ENCODE peak calls at places on chromosomes 4 and X, in four cellular contexts. R, A, J and M are unnamed samples.

GRCh38 chrX:103330601-103331397 is 760 bp downstream of the TCEAL7 start:
- DNase-seq in A (peak), J (no peak), R (peak), M (peak)

GRCh38 chrX:151697537-151697936 is 2.3 kb downstream of the PRRG3 start:
- DNase-seq in J (no peak), R (no peak), A (no peak), M (no peak)

GRCh38 chr4:167023359-167023925 is 210.9 kb downstream of the SPOCK3 start:
- DNase-seq in J (no peak), A (no peak), R (no peak), M (no peak)

GRCh38 chr4:26228883-26229282 is 91.9 kb upstream of the RBPJ start:
- DNase-seq in R (no peak), J (no peak), A (no peak), M (no peak)

GRCh38 chr4:89535251-89535650 is 227.7 kb upstream of the GPRIN3 start:
- DNase-seq in A (no peak), J (no peak), R (peak), M (no peak)

GRCh38 chr4:110088670-110089069 is 109.7 kb downstream of the ELOVL6 start:
- DNase-seq in R (peak), J (no peak), A (peak), M (no peak)

GRCh38 chr4:111839186-111839585 is 306.1 kb upstream of the FAM241A start:
- DNase-seq in J (no peak), R (no peak), A (peak), M (no peak)

GRCh38 chr4:187606581-187606980 is 389.0 kb upstream of the ZFP42 start:
- DNase-seq in A (peak), R (peak), J (peak), M (peak)

GRCh38 chr4:101349346-101350064 is 2.2 kb upstream of the PPP3CA start:
- DNase-seq in J (no peak), R (no peak), A (no peak), M (no peak)

DNA sequence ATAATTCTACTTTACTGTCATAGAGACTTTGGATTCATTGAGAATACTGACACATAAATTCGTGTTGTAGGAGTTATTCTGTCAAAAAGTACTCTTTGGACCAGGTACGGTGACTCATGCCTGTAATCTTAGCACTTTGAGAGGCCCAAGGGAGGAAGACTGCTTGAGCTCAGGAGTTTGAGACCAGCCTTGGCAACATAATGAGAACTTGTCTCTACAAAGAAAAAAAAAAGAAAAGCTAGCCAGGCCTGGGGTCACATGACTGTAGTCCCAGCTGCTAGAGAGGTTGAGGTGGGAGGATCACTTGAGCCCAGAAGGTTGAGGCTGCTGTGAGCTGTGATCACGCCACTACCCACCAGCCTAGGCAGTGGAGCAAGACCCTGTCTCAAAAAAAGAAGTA is 54.9 kb downstream of the WDR19 start:
- DNase-seq in A (peak), J (no peak), R (no peak), M (no peak)
- H4K8ac ChIP-seq in A (no peak), J (no peak), R (no peak), M (no peak)

DNA sequence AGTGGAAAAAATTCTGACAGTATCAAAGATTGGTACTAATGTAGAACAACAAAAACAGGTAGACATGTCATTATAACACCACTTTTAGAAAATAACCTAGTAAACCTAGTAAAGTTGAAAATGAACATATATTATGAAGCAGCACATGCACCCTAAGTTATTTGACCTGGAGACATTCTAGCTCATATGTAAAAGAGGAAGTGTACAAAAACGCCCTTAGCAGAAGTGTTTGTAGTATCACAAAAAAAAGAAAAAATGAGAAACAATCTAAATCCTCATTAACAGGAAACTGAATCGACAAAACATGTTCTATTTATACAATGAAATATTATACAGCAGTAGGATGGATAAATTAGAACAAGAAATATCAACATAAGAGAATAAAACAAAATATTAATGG is 318.9 kb upstream of the PPP1R2C start:
- DNase-seq in A (no peak), R (no peak), J (no peak), M (no peak)
- H3K56ac ChIP-seq in A (no peak), R (no peak), J (no peak), M (no peak)

GRCh38 chrX:9785252-9785943 is 831 bp upstream of the SHROOM2 start:
- DNase-seq in J (no peak), A (no peak), R (no peak), M (no peak)

GRCh38 chrX:9786839-9787635 is 808 bp downstream of the SHROOM2 start:
- DNase-seq in A (no peak), R (no peak), J (no peak), M (no peak)

GRCh38 chrX:9788908-9789307 is 2.7 kb downstream of the SHROOM2 start:
- DNase-seq in A (no peak), R (peak), J (no peak), M (no peak)

GRCh38 chrX:9789555-9789954 is 3.3 kb downstream of the SHROOM2 start:
- DNase-seq in R (no peak), J (no peak), A (peak), M (no peak)

GRCh38 chrX:9785944-9786741 is at the start of gene SHROOM2:
- DNase-seq in J (peak), R (no peak), A (no peak), M (no peak)
- H4K8ac ChIP-seq in J (no peak), R (no peak), A (peak), M (no peak)

DNA sequence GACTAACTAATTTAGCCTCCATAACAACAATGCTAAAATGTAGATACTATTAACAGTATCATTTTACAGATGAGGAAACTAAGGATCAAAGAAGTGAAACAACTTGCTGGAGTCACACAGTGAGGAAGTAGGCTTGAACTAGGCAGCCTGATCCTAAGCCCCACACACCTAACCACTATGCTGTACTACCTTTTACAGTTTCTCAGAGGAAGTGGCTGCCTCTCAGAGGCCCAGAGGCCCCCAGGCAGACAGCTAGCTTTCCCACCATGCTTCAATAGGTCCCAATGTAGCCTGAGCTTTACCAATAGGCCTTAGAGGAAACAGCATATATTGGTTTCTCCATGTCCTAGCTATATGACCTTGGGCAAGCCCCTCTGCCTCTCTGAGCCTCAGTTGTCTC is 69.4 kb upstream of the PJA1 start:
- DNase-seq in R (no peak), A (no peak), J (no peak), M (no peak)
- H3K56ac ChIP-seq in R (no peak), A (no peak), J (no peak), M (no peak)

GRCh38 chr4:784401-785331 is 41.3 kb downstream of the CPLX1 start:
- DNase-seq in A (no peak), J (no peak), R (no peak), M (no peak)

GRCh38 chr4:780730-781492 is 45.0 kb downstream of the CPLX1 start:
- DNase-seq in R (peak), A (no peak), J (no peak), M (no peak)

GRCh38 chr4:779555-779954 is 46.4 kb downstream of the CPLX1 start:
- DNase-seq in J (no peak), A (no peak), R (no peak), M (no peak)

GRCh38 chr4:783133-783541 is 42.8 kb downstream of the CPLX1 start:
- DNase-seq in A (no peak), J (no peak), R (no peak), M (no peak)

DNA sequence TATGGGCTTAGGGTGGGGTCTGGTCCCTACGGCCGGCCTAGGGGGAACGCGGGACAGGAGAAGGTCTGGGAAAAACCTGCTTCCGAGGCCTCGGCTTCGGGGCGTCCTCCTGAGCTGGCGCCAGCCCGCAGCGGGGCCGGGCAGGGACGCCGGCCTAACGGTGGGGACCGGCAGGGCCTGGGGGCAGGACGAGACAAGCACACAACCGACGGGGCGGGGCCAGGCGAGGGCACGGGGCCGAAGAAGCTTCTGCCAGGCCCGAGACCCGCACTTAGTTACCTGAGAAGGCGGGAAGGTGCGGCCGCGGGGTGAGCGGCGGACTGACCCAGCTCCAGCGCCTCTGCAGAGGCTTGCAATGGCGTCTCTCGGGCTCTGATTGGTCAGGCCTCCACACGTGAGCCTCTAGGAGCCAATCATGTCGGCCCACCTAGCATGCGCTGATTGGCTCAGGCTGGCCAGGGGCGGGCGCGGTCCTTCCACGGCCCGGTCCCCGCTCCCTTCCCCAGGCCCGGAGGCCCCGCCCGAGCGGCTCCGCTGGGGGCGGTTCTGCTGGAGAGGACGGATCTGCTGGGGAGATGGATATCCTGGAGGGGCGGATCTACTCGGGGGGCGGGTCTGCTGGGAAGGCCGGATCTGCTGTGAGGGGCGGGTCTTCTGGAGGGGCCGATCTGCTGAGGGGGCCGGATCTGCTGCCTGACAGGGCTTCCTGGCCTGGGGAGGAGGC is 44.3 kb downstream of the CPLX1 start:
- DNase-seq in J (peak), R (peak), A (peak), M (peak)
- H4K8ac ChIP-seq in J (peak), R (peak), A (no peak), M (no peak)

GRCh38 chr4:74030285-74030684 is 8.2 kb downstream of the CXCL3 start:
- DNase-seq in R (no peak), J (no peak), A (no peak), M (no peak)
- H3K56ac ChIP-seq in R (no peak), J (no peak), A (no peak), M (no peak)

DNA sequence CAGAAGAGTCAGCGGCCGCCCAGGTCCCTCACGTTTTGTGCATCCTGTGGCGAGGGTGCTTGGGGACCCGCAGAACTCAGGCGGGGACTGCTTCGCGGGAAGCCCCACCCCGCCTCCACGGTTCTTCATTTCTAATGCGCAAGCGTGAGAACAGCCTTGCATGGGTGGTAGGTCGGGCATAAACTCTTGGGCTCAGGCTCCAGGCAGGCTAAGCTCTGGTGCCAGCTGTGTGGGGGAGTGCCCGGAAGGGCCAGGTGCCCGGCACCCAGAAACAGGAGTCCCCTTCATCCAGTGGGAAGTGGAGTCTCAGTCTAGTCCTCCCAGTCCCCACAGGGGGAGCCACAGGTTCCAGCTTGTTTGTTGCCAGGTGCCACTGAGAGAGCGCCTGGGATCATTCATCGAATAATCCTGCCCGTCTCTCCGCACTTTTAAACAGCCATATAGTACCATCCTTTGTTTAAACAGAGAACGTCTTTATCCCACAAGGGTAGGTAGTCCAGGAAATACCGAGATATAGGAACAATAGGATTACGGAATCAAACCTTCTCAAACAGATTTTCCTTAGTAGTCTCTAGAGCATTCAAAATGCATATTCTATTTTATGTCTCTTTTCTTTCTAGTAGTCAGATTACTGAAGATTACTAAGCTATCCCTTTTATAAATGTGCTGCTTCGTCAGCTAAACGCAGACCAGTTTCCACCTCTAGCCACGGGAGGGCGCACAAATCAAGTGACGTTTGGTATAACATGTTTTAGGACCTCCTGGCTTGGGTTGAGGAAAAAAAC is 12.7 kb upstream of the RBBP7 start:
- DNase-seq in J (peak), R (peak), A (peak), M (peak)
- H4K8ac ChIP-seq in J (no peak), R (no peak), A (no peak), M (no peak)

GRCh38 chr4:63841266-63841665 is 568.0 kb downstream of the TECRL start:
- DNase-seq in A (no peak), R (no peak), J (no peak), M (no peak)
- H3K56ac ChIP-seq in A (no peak), R (no peak), J (no peak), M (no peak)

GRCh38 chr4:99947190-99947578 is 766 bp upstream of the DNAJB14 start:
- DNase-seq in A (no peak), R (no peak), J (no peak), M (no peak)

GRCh38 chr4:99943904-99944437 is 2.4 kb downstream of the DNAJB14 start:
- DNase-seq in R (no peak), J (no peak), A (no peak), M (no peak)

GRCh38 chr4:99947608-99948007 is 1.2 kb upstream of the DNAJB14 start:
- DNase-seq in R (no peak), A (peak), J (no peak), M (no peak)

GRCh38 chr4:99945718-99946345 is 586 bp downstream of the DNAJB14 start:
- DNase-seq in R (peak), J (no peak), A (peak), M (no peak)

DNA sequence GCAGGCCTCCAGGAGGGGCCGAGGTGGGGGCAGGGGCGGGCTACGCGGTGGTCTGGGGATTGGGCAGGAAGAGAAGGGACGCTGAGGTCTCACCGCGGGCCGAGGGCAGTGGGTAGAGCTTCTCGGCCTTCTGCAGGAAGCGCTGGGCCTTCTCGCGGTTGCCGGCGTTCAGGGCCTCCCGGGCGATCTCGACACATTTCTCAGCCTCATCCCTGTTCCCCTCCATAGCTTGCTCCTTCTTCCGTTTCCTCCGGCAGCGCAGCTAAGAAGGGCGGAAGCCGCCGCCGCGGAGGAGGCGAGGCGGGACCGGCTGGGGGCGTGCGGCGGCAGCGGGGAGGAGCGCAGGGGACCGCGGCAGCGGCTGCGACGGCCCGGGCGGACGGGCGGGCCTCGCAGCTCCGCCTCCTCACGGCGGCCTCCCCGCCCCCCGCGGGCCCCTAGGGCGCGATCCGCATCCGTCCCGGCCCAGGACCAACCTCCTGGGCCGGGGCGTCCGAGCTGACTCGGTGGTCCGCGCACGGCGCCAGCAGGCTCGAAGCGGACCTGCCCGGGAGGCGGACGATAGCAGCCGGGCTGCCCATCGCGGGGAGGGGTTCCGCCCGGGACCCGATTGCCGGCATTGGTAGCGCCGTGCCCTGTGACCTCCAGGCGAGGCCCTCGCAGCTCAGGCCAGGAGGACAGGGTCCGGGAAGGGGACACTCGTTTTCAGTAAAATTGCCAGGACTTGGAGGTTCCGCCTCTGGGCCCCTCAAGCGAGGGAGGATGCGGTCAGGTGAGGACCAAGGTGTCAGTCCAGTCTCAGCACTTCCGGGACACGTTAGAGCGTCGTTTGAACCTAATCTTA is at the start of gene DNAJB14:
- DNase-seq in R (peak), A (peak), J (peak), M (peak)
- H4K8ac ChIP-seq in R (peak), A (no peak), J (peak), M (no peak)

GRCh38 chrX:110748256-110748811 is 47.3 kb downstream of the CHRDL1 start:
- DNase-seq in A (no peak), R (no peak), J (no peak), M (no peak)
- H3K56ac ChIP-seq in A (no peak), R (no peak), J (no peak), M (no peak)